ENCODE peak calls at places on chromosomes 1 and 21, in nine cellular contexts. H is activated naive CD4-positive, alpha-beta T cell; F is activated CD8-positive, alpha-beta T cell treated with anti-CD3 and anti-CD28 coated beads for 36 hours; S is NT2/D1; C is fibroblast of the aortic adventitia; U is activated T-cell treated with anti-CD3 and anti-CD28 coated beads, Interleukin-2, amount 50 U/mL, for 4 hours; M is HuH-7.5; X is COLO829; Z is amniotic stem cell. W is an unnamed sample.

GRCh38 chr21:38959686-38960049 is 153.9 kb downstream of the ETS2 start:
- DNase-seq in H (no peak), F (no peak), S (no peak), C (no peak), U (no peak), M (no peak), X (no peak), Z (no peak), W (peak)

GRCh38 chr1:229344937-229345684 is 2.3 kb upstream of the CCSAP start:
- DNase-seq in H (no peak), F (no peak), S (no peak), C (peak), U (no peak), M (no peak), X (no peak), Z (no peak), W (no peak)

GRCh38 chr1:42765832-42766722 is 751 bp downstream of the P3H1 start:
- DNase-seq in H (no peak), F (peak), S (peak), C (peak), U (peak), M (peak), X (peak), Z (peak), W (peak)

GRCh38 chr1:160494620-160495019 is 28.4 kb downstream of the SLAMF6 start:
- DNase-seq in H (no peak), F (no peak), S (no peak), C (no peak), U (no peak), M (no peak), X (no peak), Z (no peak), W (no peak)

GRCh38 chr1:41689596-41689995 is 205.1 kb upstream of the EDN2 start:
- DNase-seq in H (no peak), F (no peak), S (no peak), C (no peak), U (no peak), M (no peak), X (peak), Z (no peak), W (no peak)

GRCh38 chr1:182599339-182599738 is 4.8 kb downstream of the RGS16 start:
- DNase-seq in H (no peak), F (peak), S (peak), C (no peak), U (no peak), M (no peak), X (no peak), Z (no peak), W (no peak)

GRCh38 chr1:117268926-117269378 is 58.2 kb upstream of the VTCN1 start:
- DNase-seq in H (no peak), F (no peak), S (peak), C (no peak), U (no peak), M (no peak), X (no peak), Z (no peak), W (peak)

GRCh38 chr1:23592209-23592905 is 33.1 kb upstream of the ID3 start:
- DNase-seq in H (no peak), F (no peak), S (no peak), C (peak), U (no peak), M (no peak), X (no peak), Z (no peak), W (peak)

GRCh38 chr1:185337221-185337620 is 20.2 kb upstream of the IVNS1ABP start:
- DNase-seq in H (no peak), F (no peak), S (no peak), C (no peak), U (no peak), M (no peak), X (no peak), Z (no peak), W (no peak)

GRCh38 chr1:208759250-208759649 is 515.1 kb upstream of the PLXNA2 start:
- DNase-seq in H (no peak), F (no peak), S (no peak), C (no peak), U (no peak), M (no peak), X (no peak), Z (no peak), W (no peak)

GRCh38 chr1:15153184-15153841 is at the start of gene TMEM51:
- DNase-seq in H (no peak), F (no peak), S (no peak), C (no peak), U (no peak), M (peak), X (peak), Z (no peak), W (no peak)

GRCh38 chr1:187481581-187482148 is 652.9 kb downstream of the PLA2G4A start:
- DNase-seq in H (no peak), F (no peak), S (no peak), C (no peak), U (no peak), M (no peak), X (peak), Z (no peak), W (no peak)

GRCh38 chr21:44054710-44055109 is 42.6 kb downstream of the TRAPPC10 start:
- DNase-seq in H (no peak), F (no peak), S (no peak), C (peak), U (no peak), M (no peak), X (no peak), Z (no peak), W (peak)

GRCh38 chr1:110554871-110555801 is 36.2 kb upstream of the KCNA10 start:
- DNase-seq in H (no peak), F (peak), S (peak), C (no peak), U (peak), M (no peak), X (peak), Z (no peak), W (no peak)

GRCh38 chr1:234681065-234681464 is 71.1 kb upstream of the IRF2BP2 start:
- DNase-seq in H (no peak), F (no peak), S (no peak), C (no peak), U (no peak), M (no peak), X (no peak), Z (no peak), W (no peak)

GRCh38 chr1:152442765-152443164 is 28.7 kb upstream of the CRNN start:
- DNase-seq in H (no peak), F (no peak), S (no peak), C (peak), U (no peak), M (no peak), X (no peak), Z (no peak), W (peak)

GRCh38 chr1:6794164-6794563 is 8.9 kb downstream of the CAMTA1 start:
- DNase-seq in H (no peak), F (no peak), S (no peak), C (peak), U (no peak), M (no peak), X (peak), Z (no peak), W (peak)

W was measured in renal cortical epithelial cell.